ENCODE peak calls at places on chromosomes 16 and 17, in five cellular contexts. C is ureter, X is Caki2, Z is stromal cell of bone marrow, B is endothelial cell. E is an unnamed sample.

GRCh38 chr16:82042841-82043240 is 7.8 kb downstream of the HSD17B2 start:
- DNase-seq in X (no peak), B (no peak), Z (no peak), C (no peak), E (no peak)

GRCh38 chr16:86626966-86627365 is 48.6 kb downstream of the FOXL1 start:
- DNase-seq in B (no peak), C (no peak), X (no peak), Z (no peak), E (no peak)

GRCh38 chr17:43030137-43030767 is 5.2 kb downstream of the RND2 start:
- DNase-seq in B (no peak), X (no peak), Z (no peak), C (no peak), E (no peak)

GRCh38 chr16:9296273-9296593 is 204.8 kb downstream of the HAPSTR1 start:
- DNase-seq in C (no peak), Z (no peak), B (no peak), X (peak), E (no peak)

GRCh38 chr17:57902800-57903759 is 52.1 kb downstream of the CUEDC1 start:
- DNase-seq in X (peak), Z (peak), C (peak), B (no peak), E (peak)

GRCh38 chr16:15737140-15737644 is 87.1 kb downstream of the NDE1 start:
- DNase-seq in Z (no peak), X (no peak), B (no peak), C (no peak), E (no peak)

GRCh38 chr17:48153711-48154642 is 46.4 kb downstream of the SNX11 start:
- DNase-seq in B (peak), C (no peak), X (peak), Z (peak), E (no peak)

GRCh38 chr17:3535253-3535995 is 22.2 kb downstream of the TRPV3 start:
- DNase-seq in Z (peak), C (peak), B (peak), X (no peak), E (no peak)

GRCh38 chr16:67882374-67883145 is 2.1 kb upstream of the NRN1L start:
- DNase-seq in Z (no peak), C (no peak), B (no peak), X (no peak), E (no peak)

GRCh38 chr17:44263360-44263902 is 4.5 kb downstream of the SLC4A1 start:
- DNase-seq in Z (no peak), X (no peak), B (no peak), C (no peak), E (no peak)

GRCh38 chr16:30615358-30616076 is 5.3 kb upstream of the ZNF689 start:
- DNase-seq in B (peak), X (peak), Z (no peak), C (no peak), E (no peak)

GRCh38 chr17:68906638-68907037 is 48.6 kb downstream of the ABCA8 start:
- DNase-seq in X (no peak), B (no peak), C (no peak), Z (no peak), E (no peak)

GRCh38 chr17:32746698-32747097 is 130.2 kb downstream of the MYO1D start:
- DNase-seq in X (no peak), Z (no peak), B (no peak), C (no peak), E (no peak)

GRCh38 chr17:45145035-45145389 is 3.3 kb upstream of the HEXIM1 start:
- DNase-seq in Z (no peak), C (no peak), B (no peak), X (no peak), E (no peak)

E was measured in KG1.